ENCODE peak calls at places on chromosomes 11 and 22, in six cellular contexts. Q, K, D, Y, C and G are unnamed samples.

GRCh38 chr11:34223021-34223813 is 117.8 kb downstream of the NAT10 start:
- DNase-seq in Q (no peak), K (no peak), D (no peak), Y (no peak), C (peak; percentile 87), G (no peak)

GRCh38 chr11:35013514-35014191 is 97.2 kb downstream of the PDHX start:
- DNase-seq in Q (no peak), K (no peak), D (no peak), Y (no peak), C (no peak), G (no peak)

GRCh38 chr22:45159652-45160462 is 3.9 kb upstream of the NUP50 start:
- DNase-seq in Q (no peak), K (no peak), D (peak; percentile 22), Y (peak; percentile 88), C (peak; percentile 38), G (no peak)

GRCh38 chr11:118343981-118344521 is at the start of gene CD3G:
- DNase-seq in Q (no peak), K (no peak), D (no peak), Y (no peak), C (no peak), G (no peak)

GRCh38 chr11:131637469-131638175 is 267.2 kb downstream of the NTM start:
- DNase-seq in Q (no peak), K (no peak), D (no peak), Y (no peak), C (no peak), G (no peak)

GRCh38 chr11:2590951-2591754 is 108.6 kb downstream of the KCNQ1OT1 start:
- DNase-seq in Q (no peak), K (no peak), D (no peak), Y (no peak), C (no peak), G (peak; percentile 14)

GRCh38 chr22:44538071-44538470 is 40.0 kb upstream of the RTL6 start:
- DNase-seq in Q (no peak), K (no peak), D (peak; percentile 21), Y (peak; percentile 3), C (peak; percentile 43), G (no peak)

GRCh38 chr22:23113847-23114720 is 27.7 kb downstream of the RSPH14 start:
- DNase-seq in Q (no peak), K (peak; percentile 56), D (no peak), Y (no peak), C (no peak), G (no peak)

GRCh38 chr22:38700271-38700788 is 413 bp downstream of the JOSD1 start:
- DNase-seq in Q (no peak), K (no peak), D (no peak), Y (peak; percentile 35), C (no peak), G (peak; percentile 82)

GRCh38 chr22:48316245-48316875 is 1511.3 kb downstream of the BRD1 start:
- DNase-seq in Q (no peak), K (no peak), D (no peak), Y (no peak), C (no peak), G (no peak)
- TF ChIP-seq SMC3 in Q (no peak), K (no peak), D (no peak), Y (no peak), C (no peak), G (no peak)

DNA sequence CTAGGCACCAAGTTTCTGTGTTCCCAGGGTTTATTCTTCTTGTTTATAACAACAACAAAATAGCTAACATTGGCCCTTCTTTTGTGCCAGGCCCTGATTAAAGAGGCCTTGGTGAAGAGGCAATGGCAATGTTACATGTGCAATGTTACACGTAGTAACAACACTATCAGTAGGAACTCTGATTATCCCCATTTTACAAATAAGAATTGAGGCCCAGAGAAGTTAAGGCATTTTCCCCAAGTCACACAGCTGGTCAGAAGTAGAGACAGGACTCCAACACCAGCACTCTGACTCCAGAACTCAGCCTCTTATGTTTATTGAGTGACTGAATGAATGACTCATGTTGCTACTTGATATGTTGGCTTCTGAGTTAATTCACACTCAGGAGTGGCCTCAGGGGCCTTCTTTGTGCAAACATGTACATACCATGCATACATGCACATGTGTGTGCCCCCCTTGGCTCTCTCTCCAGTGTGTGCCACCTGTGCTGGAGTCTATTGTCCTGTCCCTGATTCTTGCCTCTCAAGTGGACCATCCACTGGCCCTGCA is 98.5 kb downstream of the TP53I11 start:
- DNase-seq in Q (no peak), K (no peak), D (no peak), Y (no peak), C (peak; percentile 50), G (no peak)
- TF ChIP-seq SMC3 in Q (no peak), K (no peak), D (no peak), Y (no peak), C (no peak), G (no peak)

DNA sequence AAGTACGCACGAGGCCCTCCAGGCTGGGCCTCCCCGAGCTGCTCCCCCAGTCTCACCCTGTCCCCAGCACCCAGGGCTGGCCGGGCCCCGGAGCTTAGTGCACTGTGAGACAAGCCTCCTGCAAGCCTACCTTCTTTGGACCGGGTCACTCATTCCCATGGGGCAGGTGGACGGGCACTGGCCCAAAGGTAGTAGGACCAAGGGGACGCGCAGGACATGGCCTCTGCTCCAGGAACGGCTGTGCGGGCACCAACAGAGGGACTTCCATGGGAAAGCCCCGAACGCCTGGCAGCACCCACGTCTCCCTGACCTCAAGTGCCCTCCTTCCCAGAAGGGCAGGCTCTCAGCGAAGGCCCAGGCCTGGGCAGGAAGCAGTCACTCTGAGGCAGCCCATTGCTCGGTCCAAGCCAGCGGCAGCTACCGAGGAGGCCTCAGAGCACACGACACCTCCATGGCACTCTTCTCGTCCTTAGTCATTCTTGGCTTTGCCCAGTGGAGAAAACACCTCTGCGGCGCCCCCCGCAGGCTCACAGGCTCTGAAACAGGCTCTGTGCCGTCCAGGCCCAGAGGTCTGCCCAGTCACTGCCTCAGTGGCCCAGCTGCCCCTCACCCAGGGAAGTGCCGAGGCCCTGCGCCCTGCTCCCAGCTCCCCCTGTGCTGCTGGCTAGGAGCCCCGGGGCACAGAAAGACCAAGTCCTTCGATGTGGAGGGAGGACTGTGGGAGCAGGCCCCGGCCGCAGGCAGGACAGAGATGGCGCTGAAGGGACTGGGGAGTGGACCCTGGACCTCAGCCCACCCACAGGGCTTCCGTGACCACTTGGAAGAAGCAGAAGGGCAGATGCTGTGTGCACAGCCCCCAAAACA is 3.8 kb downstream of the MOB2 start:
- DNase-seq in Q (no peak), K (no peak), D (no peak), Y (no peak), C (no peak), G (no peak)
- TF ChIP-seq SMC3 in Q (no peak), K (no peak), D (no peak), Y (no peak), C (no peak), G (no peak)

DNA sequence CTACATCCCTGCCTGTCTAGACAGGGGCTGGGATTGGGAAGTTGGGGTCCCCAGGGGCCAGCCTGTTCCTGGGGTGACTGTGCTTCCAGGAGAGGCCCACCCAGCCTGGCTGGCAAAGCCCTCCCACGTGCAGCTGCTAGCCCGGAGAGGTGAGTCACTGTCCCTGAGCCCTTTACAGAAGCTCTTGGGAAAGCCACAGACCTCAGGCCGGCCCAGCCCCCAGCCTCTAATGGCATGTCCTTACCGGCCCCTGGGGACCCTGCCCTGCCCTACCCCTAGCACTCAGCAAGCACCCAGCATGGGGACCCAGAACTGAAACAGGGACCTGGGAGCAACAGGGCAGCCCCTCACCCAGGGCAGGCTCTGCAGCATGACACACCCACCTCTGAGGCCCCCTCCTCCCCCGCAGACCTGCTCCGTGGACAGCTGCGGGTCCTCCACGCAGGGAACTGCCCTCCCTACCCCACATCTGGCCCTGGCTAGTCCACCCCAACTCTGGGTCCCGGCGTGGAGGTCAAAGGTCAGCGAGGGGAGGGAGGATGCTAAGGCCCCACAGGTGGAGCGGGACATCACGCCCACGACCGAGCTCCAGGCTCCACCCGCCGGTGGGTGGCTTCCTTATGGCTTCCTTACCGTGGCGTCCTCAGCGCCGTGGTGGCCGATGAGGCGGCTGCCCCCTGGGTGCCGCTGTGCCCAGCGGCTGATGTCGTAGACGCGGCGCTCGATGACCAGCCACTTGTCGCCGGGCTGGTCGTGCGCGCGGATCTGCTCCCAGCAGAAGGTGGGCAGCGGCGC is 612 bp downstream of the FADS3 start:
- DNase-seq in Q (no peak), K (peak; percentile 70), D (peak; percentile 50), Y (peak; percentile 56), C (peak; percentile 82), G (peak; percentile 83)
- TF ChIP-seq SMC3 in Q (peak; percentile 5), K (no peak), D (no peak), Y (no peak), C (no peak), G (no peak)

DNA sequence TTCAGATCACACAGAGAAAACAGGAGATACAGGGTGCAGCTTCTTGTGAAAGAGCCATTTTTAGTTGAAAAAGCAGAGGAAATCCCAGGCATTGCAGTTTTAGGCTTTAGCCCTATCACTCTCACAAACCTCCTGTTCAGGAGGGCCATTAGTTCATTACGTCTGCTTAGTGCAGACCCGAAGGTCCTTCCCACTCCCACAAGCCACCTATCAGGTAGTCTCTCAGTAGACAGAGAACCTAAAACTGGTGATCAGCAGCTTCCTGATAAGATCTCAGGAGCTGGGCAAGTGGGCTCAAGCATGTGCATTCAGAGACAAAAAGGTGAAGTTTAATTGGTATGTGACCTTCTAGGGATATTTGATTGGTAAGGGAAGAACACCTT is 4.3 kb downstream of the GLYAT start:
- DNase-seq in Q (no peak), K (no peak), D (no peak), Y (no peak), C (no peak), G (no peak)
- TF ChIP-seq SMC3 in Q (no peak), K (no peak), D (no peak), Y (no peak), C (no peak), G (no peak)